ENCODE peak calls at places on chromosomes 5 and 9, in six cellular contexts. One of them, this sample, is unnamed.

GRCh38 chr9:72473474-72474241 is 47.8 kb upstream of the TMC1 start:
- DNase-seq in NCI-H510A treated with DMSO at 0.1 percent for 48 hours: no peak
- DNase-seq in activated CD8-positive, alpha-beta T cell treated with anti-CD3 and anti-CD28 coated beads for 36 hours: no peak
- DNase-seq in cerebellum: no peak
- DNase-seq in effector CD4-positive, alpha-beta T cell: no peak
- DNase-seq in stimulated activated CD4-positive, alpha-beta T cell treated with anti-CD3 and anti-CD28 coated beads, Interleukin-4, amount 100 ng/mL, for 1 hour: no peak
- DNase-seq in this sample: no peak

GRCh38 chr9:124180557-124180956 is 77.2 kb upstream of the NEK6 start:
- DNase-seq in NCI-H510A treated with DMSO at 0.1 percent for 48 hours: no peak
- DNase-seq in activated CD8-positive, alpha-beta T cell treated with anti-CD3 and anti-CD28 coated beads for 36 hours: no peak
- DNase-seq in cerebellum: no peak
- DNase-seq in effector CD4-positive, alpha-beta T cell: no peak
- DNase-seq in stimulated activated CD4-positive, alpha-beta T cell treated with anti-CD3 and anti-CD28 coated beads, Interleukin-4, amount 100 ng/mL, for 1 hour: no peak
- DNase-seq in this sample: no peak

GRCh38 chr9:15824310-15824709 is 271.5 kb downstream of the CCDC171 start:
- DNase-seq in NCI-H510A treated with DMSO at 0.1 percent for 48 hours: no peak
- DNase-seq in activated CD8-positive, alpha-beta T cell treated with anti-CD3 and anti-CD28 coated beads for 36 hours: peak
- DNase-seq in cerebellum: no peak
- DNase-seq in effector CD4-positive, alpha-beta T cell: no peak
- DNase-seq in stimulated activated CD4-positive, alpha-beta T cell treated with anti-CD3 and anti-CD28 coated beads, Interleukin-4, amount 100 ng/mL, for 1 hour: no peak
- DNase-seq in this sample: no peak

GRCh38 chr9:133689151-133689763 is 48.9 kb downstream of the SARDH start:
- DNase-seq in NCI-H510A treated with DMSO at 0.1 percent for 48 hours: no peak
- DNase-seq in activated CD8-positive, alpha-beta T cell treated with anti-CD3 and anti-CD28 coated beads for 36 hours: no peak
- DNase-seq in cerebellum: no peak
- DNase-seq in effector CD4-positive, alpha-beta T cell: no peak
- DNase-seq in stimulated activated CD4-positive, alpha-beta T cell treated with anti-CD3 and anti-CD28 coated beads, Interleukin-4, amount 100 ng/mL, for 1 hour: no peak
- DNase-seq in this sample: no peak

GRCh38 chr5:90940227-90940995 is 381.8 kb downstream of the ADGRV1 start:
- DNase-seq in NCI-H510A treated with DMSO at 0.1 percent for 48 hours: peak
- DNase-seq in activated CD8-positive, alpha-beta T cell treated with anti-CD3 and anti-CD28 coated beads for 36 hours: peak
- DNase-seq in cerebellum: no peak
- DNase-seq in effector CD4-positive, alpha-beta T cell: peak
- DNase-seq in stimulated activated CD4-positive, alpha-beta T cell treated with anti-CD3 and anti-CD28 coated beads, Interleukin-4, amount 100 ng/mL, for 1 hour: peak
- DNase-seq in this sample: peak

GRCh38 chr5:139157556-139157955 is 40.6 kb downstream of the SIL1 start:
- DNase-seq in NCI-H510A treated with DMSO at 0.1 percent for 48 hours: no peak
- DNase-seq in activated CD8-positive, alpha-beta T cell treated with anti-CD3 and anti-CD28 coated beads for 36 hours: no peak
- DNase-seq in cerebellum: no peak
- DNase-seq in effector CD4-positive, alpha-beta T cell: no peak
- DNase-seq in stimulated activated CD4-positive, alpha-beta T cell treated with anti-CD3 and anti-CD28 coated beads, Interleukin-4, amount 100 ng/mL, for 1 hour: no peak
- DNase-seq in this sample: no peak

GRCh38 chr5:142600611-142601360 is 85.1 kb downstream of the FGF1 start:
- DNase-seq in NCI-H510A treated with DMSO at 0.1 percent for 48 hours: peak
- DNase-seq in activated CD8-positive, alpha-beta T cell treated with anti-CD3 and anti-CD28 coated beads for 36 hours: no peak
- DNase-seq in cerebellum: peak
- DNase-seq in effector CD4-positive, alpha-beta T cell: no peak
- DNase-seq in stimulated activated CD4-positive, alpha-beta T cell treated with anti-CD3 and anti-CD28 coated beads, Interleukin-4, amount 100 ng/mL, for 1 hour: no peak
- DNase-seq in this sample: no peak

GRCh38 chr9:34651876-34652602 is at the start of gene IL11RA:
- DNase-seq in NCI-H510A treated with DMSO at 0.1 percent for 48 hours: peak
- DNase-seq in activated CD8-positive, alpha-beta T cell treated with anti-CD3 and anti-CD28 coated beads for 36 hours: peak
- DNase-seq in cerebellum: peak
- DNase-seq in effector CD4-positive, alpha-beta T cell: no peak
- DNase-seq in stimulated activated CD4-positive, alpha-beta T cell treated with anti-CD3 and anti-CD28 coated beads, Interleukin-4, amount 100 ng/mL, for 1 hour: peak
- DNase-seq in this sample: no peak

This sample was measured in T follicular helper cell.